ENCODE peak calls at places on chromosomes 2 and 18, in eight cellular contexts. H is GM12864, K is fibroblast of the aortic adventitia, Z is lower lobe of right lung, W is PC-3, A is OCI-LY7, D is right lobe of liver, L is A549. P is an unnamed sample.

GRCh38 chr2:138658187-138658894 is 121.8 kb downstream of the NXPH2 start:
- DNase-seq in D (no peak), W (no peak), Z (no peak), H (no peak), K (no peak), A (no peak), L (no peak), P (no peak)

GRCh38 chr18:58284699-58285490 is 240.9 kb downstream of the NEDD4L start:
- DNase-seq in L (no peak), Z (no peak), W (no peak), H (no peak), D (no peak), K (no peak), A (no peak), P (no peak)

GRCh38 chr2:133152801-133153200 is 415.5 kb downstream of the NCKAP5 start:
- DNase-seq in D (no peak), Z (no peak), L (no peak), K (no peak), H (no peak), W (no peak), A (no peak), P (no peak)

GRCh38 chr2:48707466-48707865 is 48.1 kb downstream of the LHCGR start:
- DNase-seq in K (no peak), W (peak), Z (peak), H (no peak), D (no peak), L (no peak), A (peak), P (no peak)

GRCh38 chr2:67289921-67290371 is 107.2 kb upstream of the ETAA1 start:
- DNase-seq in Z (no peak), A (no peak), D (no peak), K (peak), L (peak), H (no peak), W (peak), P (peak)

GRCh38 chr18:27793013-27793412 is 383.9 kb downstream of the CDH2 start:
- DNase-seq in L (no peak), D (no peak), K (no peak), H (no peak), W (no peak), Z (no peak), A (no peak), P (no peak)

GRCh38 chr2:181072486-181072885 is 92.1 kb downstream of the UBE2E3 start:
- DNase-seq in A (no peak), L (no peak), W (no peak), D (no peak), H (no peak), Z (no peak), K (peak), P (peak)

GRCh38 chr2:233082934-233083755 is 23.0 kb downstream of the INPP5D start:
- DNase-seq in H (no peak), Z (no peak), W (no peak), A (peak), K (no peak), D (peak), L (no peak), P (no peak)

GRCh38 chr2:118122768-118123335 is 34.6 kb downstream of the INSIG2 start:
- DNase-seq in A (no peak), D (no peak), Z (no peak), K (peak), L (peak), H (peak), W (peak), P (peak)

GRCh38 chr2:71506222-71506621 is 52.9 kb downstream of the DYSF start:
- DNase-seq in Z (no peak), D (no peak), A (no peak), L (no peak), W (no peak), K (no peak), H (no peak), P (no peak)

GRCh38 chr18:370753-371615 is 103.1 kb upstream of the THOC1 start:
- DNase-seq in A (no peak), H (no peak), D (no peak), Z (no peak), W (no peak), K (no peak), L (no peak), P (no peak)

GRCh38 chr2:81786809-81787208 is 1482.3 kb upstream of the LRRTM1 start:
- DNase-seq in W (no peak), D (no peak), K (no peak), Z (no peak), L (no peak), A (no peak), H (no peak), P (no peak)

GRCh38 chr2:68837164-68837860 is 33.9 kb downstream of the BMP10 start:
- DNase-seq in Z (peak), D (peak), A (peak), W (peak), H (no peak), L (peak), K (peak), P (peak)

GRCh38 chr2:11254100-11254536 is 90.3 kb downstream of the ROCK2 start:
- DNase-seq in A (no peak), L (peak), H (no peak), Z (no peak), D (no peak), K (no peak), W (peak), P (peak)

GRCh38 chr2:240635998-240636547 is 10.8 kb downstream of the GPR35 start:
- DNase-seq in L (no peak), A (no peak), K (no peak), D (peak), W (no peak), Z (no peak), H (no peak), P (no peak)

GRCh38 chr2:152594022-152594712 is 123.1 kb downstream of the PRPF40A start:
- DNase-seq in D (no peak), L (no peak), Z (no peak), A (peak), K (no peak), H (peak), W (no peak), P (no peak)

GRCh38 chr2:233654501-233654900 is 17.2 kb upstream of the UGT1A9 start:
- DNase-seq in D (no peak), Z (no peak), W (no peak), L (no peak), H (no peak), A (no peak), K (no peak), P (no peak)

GRCh38 chr18:21110667-21111350 is 804 bp downstream of the ROCK1 start:
- DNase-seq in K (peak), L (peak), H (no peak), A (peak), W (peak), Z (peak), D (peak), P (peak)

GRCh38 chr2:14480906-14481305 is 151.6 kb upstream of the LRATD1 start:
- DNase-seq in L (no peak), H (no peak), A (no peak), Z (no peak), W (no peak), K (no peak), D (no peak), P (no peak)

GRCh38 chr2:197121756-197122385 is 188.7 kb downstream of the ANKRD44 start:
- DNase-seq in D (no peak), L (no peak), K (no peak), W (no peak), H (no peak), Z (no peak), A (no peak), P (no peak)

GRCh38 chr2:219567791-219568361 is 3.5 kb downstream of the OBSL1 start:
- DNase-seq in Z (no peak), D (no peak), K (no peak), L (no peak), H (no peak), W (no peak), A (no peak), P (no peak)

GRCh38 chr2:12320027-12320734 is 396.6 kb upstream of the TRIB2 start:
- DNase-seq in Z (no peak), H (no peak), D (no peak), K (peak), A (no peak), W (no peak), L (no peak), P (peak)

GRCh38 chr2:3199660-3200345 is 177.8 kb downstream of the EIPR1 start:
- DNase-seq in D (no peak), A (no peak), L (no peak), H (no peak), Z (peak), K (no peak), W (no peak), P (no peak)

GRCh38 chr18:48455555-48456478 is 46.6 kb upstream of the ZBTB7C start:
- DNase-seq in D (no peak), K (peak), L (no peak), W (peak), H (no peak), A (no peak), Z (no peak), P (peak)

GRCh38 chr2:239158641-239159475 is 242.0 kb downstream of the HDAC4 start:
- DNase-seq in K (no peak), D (peak), H (no peak), A (no peak), Z (peak), W (no peak), L (peak), P (no peak)

GRCh38 chr2:16840496-16841172 is 175.0 kb upstream of the CYRIA start:
- DNase-seq in D (no peak), H (no peak), A (no peak), Z (no peak), K (no peak), L (no peak), W (no peak), P (no peak)

GRCh38 chr18:69257861-69258458 is 142.7 kb upstream of the DOK6 start:
- DNase-seq in A (no peak), H (no peak), K (peak), D (no peak), W (peak), L (no peak), Z (no peak), P (peak)

GRCh38 chr2:108607706-108608301 is 73.5 kb downstream of the LIMS1 start:
- DNase-seq in D (no peak), Z (peak), A (peak), H (no peak), L (peak), K (peak), W (peak), P (peak)

GRCh38 chr2:152617464-152618187 is 99.6 kb downstream of the PRPF40A start:
- DNase-seq in H (no peak), Z (no peak), A (no peak), W (peak), D (no peak), L (no peak), K (no peak), P (no peak)

GRCh38 chr18:23881778-23882177 is 132.8 kb upstream of the TTC39C start:
- DNase-seq in D (no peak), W (no peak), K (no peak), Z (no peak), H (no peak), A (no peak), L (no peak), P (no peak)

GRCh38 chr18:5841518-5841917 is 53.8 kb downstream of the TMEM200C start:
- DNase-seq in L (no peak), D (no peak), H (no peak), A (no peak), K (no peak), W (no peak), Z (no peak), P (no peak)
- TF ChIP-seq CTCF in L (no peak), D (no peak), H (no peak), A (peak), K (no peak), W (peak), Z (peak), P (no peak)

GRCh38 chr2:161312996-161313395 is 4.8 kb downstream of the PSMD14 start:
- DNase-seq in D (no peak), K (no peak), H (no peak), L (peak), Z (no peak), W (peak), A (no peak), P (no peak)

GRCh38 chr2:161303535-161304050 is 4.6 kb upstream of the PSMD14 start:
- DNase-seq in A (no peak), H (no peak), D (no peak), W (no peak), Z (no peak), K (no peak), L (no peak), P (no peak)

GRCh38 chr2:161308178-161308955 is at the start of gene PSMD14:
- DNase-seq in K (peak), H (peak), D (peak), L (peak), A (peak), W (peak), Z (peak), P (peak)

GRCh38 chr2:161306919-161307318 is 1.3 kb upstream of the PSMD14 start:
- DNase-seq in H (no peak), W (no peak), A (no peak), K (no peak), L (no peak), D (no peak), Z (no peak), P (no peak)

GRCh38 chr2:161307676-161308075 is 549 bp upstream of the PSMD14 start:
- DNase-seq in L (peak), Z (no peak), D (no peak), H (no peak), K (no peak), W (peak), A (peak), P (no peak)
- H3K4me3 ChIP-seq in L (peak), Z (peak), D (peak), H (peak), K (peak), W (peak), A (peak), P (peak)

GRCh38 chr2:57550912-57551311 is 495.7 kb upstream of the VRK2 start:
- DNase-seq in D (no peak), L (no peak), K (no peak), W (no peak), Z (no peak), H (no peak), A (no peak), P (no peak)

GRCh38 chr2:57546478-57546877 is 500.1 kb upstream of the VRK2 start:
- DNase-seq in H (no peak), K (no peak), W (no peak), D (no peak), A (no peak), L (no peak), Z (no peak), P (no peak)

GRCh38 chr2:57544626-57545025 is 502.0 kb upstream of the VRK2 start:
- DNase-seq in D (no peak), A (no peak), W (no peak), K (no peak), H (no peak), L (no peak), Z (no peak), P (no peak)

GRCh38 chr2:57552885-57553284 is 493.7 kb upstream of the VRK2 start:
- DNase-seq in L (no peak), K (no peak), W (peak), D (no peak), H (no peak), Z (no peak), A (no peak), P (no peak)

GRCh38 chr2:57549642-57550102 is 496.9 kb upstream of the VRK2 start:
- DNase-seq in H (no peak), L (peak), W (peak), A (peak), D (no peak), K (no peak), Z (no peak), P (no peak)
- TF ChIP-seq CTCF in H (peak), L (peak), W (peak), A (peak), D (peak), K (no peak), Z (peak), P (peak)

GRCh38 chr18:45836242-45837215 is 11.1 kb downstream of the SIGLEC15 start:
- DNase-seq in K (no peak), A (no peak), D (no peak), H (no peak), Z (no peak), W (no peak), L (no peak), P (peak)

GRCh38 chr18:45839415-45840395 is 14.2 kb downstream of the SIGLEC15 start:
- DNase-seq in K (peak), W (peak), D (peak), H (no peak), L (peak), Z (no peak), A (no peak), P (peak)

GRCh38 chr18:45835057-45835634 is 9.7 kb downstream of the SIGLEC15 start:
- DNase-seq in H (no peak), W (no peak), L (no peak), Z (no peak), D (no peak), A (no peak), K (no peak), P (no peak)

GRCh38 chr18:45838302-45839070 is 13.0 kb downstream of the SIGLEC15 start:
- DNase-seq in Z (no peak), W (no peak), D (peak), H (no peak), A (no peak), K (no peak), L (no peak), P (no peak)

DNA sequence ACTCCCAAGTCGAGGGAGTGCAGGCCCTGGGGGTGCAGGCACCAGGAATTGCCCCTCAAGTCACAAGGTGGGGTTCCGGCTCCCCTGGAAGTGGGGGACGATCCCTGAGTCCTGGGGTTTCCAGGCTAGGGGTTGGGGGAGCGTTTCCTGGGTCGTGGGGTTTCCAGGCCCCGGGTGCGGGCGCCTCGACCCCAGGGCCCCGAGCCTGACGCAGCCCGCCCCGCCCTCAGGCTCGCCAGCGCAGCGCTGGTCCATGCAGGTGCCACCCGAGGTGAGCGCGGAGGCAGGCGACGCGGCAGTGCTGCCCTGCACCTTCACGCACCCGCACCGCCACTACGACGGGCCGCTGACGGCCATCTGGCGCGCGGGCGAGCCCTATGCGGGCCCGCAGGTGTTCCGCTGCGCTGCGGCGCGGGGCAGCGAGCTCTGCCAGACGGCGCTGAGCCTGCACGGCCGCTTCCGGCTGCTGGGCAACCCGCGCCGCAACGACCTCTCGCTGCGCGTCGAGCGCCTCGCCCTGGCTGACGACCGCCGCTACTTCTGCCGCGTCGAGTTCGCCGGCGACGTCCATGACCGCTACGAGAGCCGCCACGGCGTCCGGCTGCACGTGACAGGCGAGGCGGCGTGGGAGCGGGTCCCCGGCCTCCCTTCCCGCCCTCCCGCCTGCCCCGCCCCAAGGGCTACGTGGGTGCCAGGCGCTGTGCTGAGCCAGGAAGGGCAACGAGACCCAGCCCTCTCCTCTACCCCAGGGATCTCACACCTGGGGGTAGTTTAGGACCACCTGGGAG is 12.0 kb downstream of the SIGLEC15 start:
- DNase-seq in K (no peak), W (no peak), A (no peak), L (peak), Z (peak), H (no peak), D (no peak), P (peak)
- H3K4me3 ChIP-seq in K (no peak), W (no peak), A (no peak), L (peak), Z (peak), H (no peak), D (no peak), P (peak)

GRCh38 chr2:64595397-64596160 is 58.1 kb downstream of the SERTAD2 start:
- DNase-seq in K (peak), D (no peak), Z (no peak), L (peak), W (peak), A (peak), H (no peak), P (peak)
- TF ChIP-seq CTCF in K (peak), D (no peak), Z (no peak), L (peak), W (peak), A (no peak), H (no peak), P (peak)

DNA sequence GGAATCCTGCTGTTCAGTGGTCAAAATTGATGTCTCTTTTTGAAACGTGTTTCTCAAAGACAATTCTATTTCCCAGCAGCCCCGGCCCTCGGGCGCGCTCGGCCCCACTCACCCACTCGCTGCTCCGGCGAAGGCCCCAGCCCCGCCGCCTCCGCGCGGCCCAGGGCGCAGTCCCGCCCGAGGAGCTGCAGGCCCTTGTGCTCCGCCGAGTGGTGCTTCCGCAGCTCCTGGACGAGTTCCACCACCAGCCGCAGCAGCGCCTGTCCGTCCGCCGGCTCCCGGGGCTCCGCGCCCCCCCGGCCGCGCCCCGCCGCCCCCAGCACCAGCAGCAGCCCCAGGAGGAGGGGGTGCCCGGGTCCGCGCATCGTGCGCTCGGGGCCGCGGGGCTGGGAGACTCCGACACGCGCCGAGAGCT is 413 bp downstream of the ALKAL2 start:
- DNase-seq in A (no peak), D (no peak), W (no peak), L (no peak), H (no peak), Z (peak), K (peak), P (peak)
- H3K4me3 ChIP-seq in A (no peak), D (peak), W (no peak), L (no peak), H (no peak), Z (peak), K (no peak), P (peak)

DNA sequence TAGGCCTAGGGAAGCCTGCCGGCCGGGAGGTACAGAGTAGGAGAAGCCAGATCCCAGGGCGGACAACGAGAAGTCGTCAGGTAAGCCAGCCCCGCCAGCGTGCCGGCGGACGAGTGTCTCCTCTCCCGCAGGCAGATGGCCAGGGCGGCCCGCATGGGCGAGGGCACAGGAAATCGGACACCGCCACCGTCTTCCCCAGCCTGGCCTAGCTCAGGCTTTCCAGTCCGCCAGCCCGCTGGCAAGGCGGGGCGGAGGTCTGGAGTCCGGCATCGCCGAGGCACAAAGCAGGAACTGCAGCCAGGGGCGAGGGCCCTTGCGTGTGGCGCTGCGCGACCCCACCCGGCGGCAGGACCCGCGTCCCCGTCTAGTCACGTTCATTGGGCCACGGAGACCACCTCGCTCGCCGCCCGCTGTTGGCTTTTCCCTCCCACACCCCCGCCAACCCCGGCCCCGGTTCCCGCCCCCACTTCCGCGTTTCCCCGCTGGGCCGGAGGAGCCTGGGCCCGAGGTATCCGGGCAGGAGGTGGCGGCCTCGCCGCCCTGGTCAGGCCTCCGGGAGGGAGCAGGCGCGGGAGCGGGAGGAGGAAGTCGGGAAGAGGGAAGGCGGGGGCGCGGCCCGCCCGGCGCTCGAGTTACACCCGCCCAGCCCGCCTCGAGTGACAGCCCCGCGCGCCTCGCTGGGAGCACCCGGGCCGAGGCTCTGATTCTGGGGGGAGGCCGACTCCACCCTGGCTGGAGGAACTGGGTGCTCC is at the start of gene GPD2:
- DNase-seq in L (peak), W (peak), K (peak), Z (peak), H (no peak), D (peak), A (peak), P (peak)
- TF ChIP-seq CTCF in L (no peak), W (no peak), K (no peak), Z (peak), H (no peak), D (no peak), A (no peak), P (no peak)